ENCODE peak calls at places on chromosome 3, in four cellular contexts. One of them, this sample, is unnamed.

GRCh38 chr3:60461199-60461598 is 790.1 kb downstream of the FHIT start:
- DNase-seq in K562: no peak
- DNase-seq in NCI-H510A treated with DMSO at 0.1 percent for 48 hours: no peak
- DNase-seq in LoVo: no peak
- DNase-seq in this sample: no peak

GRCh38 chr3:177567833-177568232 is 370.6 kb upstream of the TBL1XR1 start:
- DNase-seq in NCI-H510A treated with DMSO at 0.1 percent for 48 hours: no peak
- DNase-seq in LoVo: no peak
- DNase-seq in K562: no peak
- DNase-seq in this sample: no peak

GRCh38 chr3:12180218-12180617 is 21.5 kb upstream of the TIMP4 start:
- DNase-seq in K562: no peak
- DNase-seq in LoVo: peak
- DNase-seq in NCI-H510A treated with DMSO at 0.1 percent for 48 hours: no peak
- DNase-seq in this sample: no peak

GRCh38 chr3:13134879-13135206 is 61.6 kb upstream of the IQSEC1 start:
- DNase-seq in K562: no peak
- DNase-seq in NCI-H510A treated with DMSO at 0.1 percent for 48 hours: no peak
- DNase-seq in LoVo: no peak
- DNase-seq in this sample: no peak

GRCh38 chr3:108327168-108327567 is 30.8 kb downstream of the HHLA2 start:
- DNase-seq in LoVo: no peak
- DNase-seq in NCI-H510A treated with DMSO at 0.1 percent for 48 hours: no peak
- DNase-seq in K562: no peak
- DNase-seq in this sample: no peak

GRCh38 chr3:179840985-179841384 is 188.1 kb downstream of the USP13 start:
- DNase-seq in LoVo: peak
- DNase-seq in K562: no peak
- DNase-seq in NCI-H510A treated with DMSO at 0.1 percent for 48 hours: no peak
- DNase-seq in this sample: no peak

GRCh38 chr3:53812434-53812833 is 33.8 kb downstream of the CHDH start:
- DNase-seq in K562: no peak
- DNase-seq in LoVo: no peak
- DNase-seq in NCI-H510A treated with DMSO at 0.1 percent for 48 hours: no peak
- DNase-seq in this sample: no peak

GRCh38 chr3:147383617-147384016 is 22.7 kb downstream of the ZIC4 start:
- DNase-seq in LoVo: no peak
- DNase-seq in NCI-H510A treated with DMSO at 0.1 percent for 48 hours: no peak
- DNase-seq in K562: no peak
- DNase-seq in this sample: no peak

This sample was measured in erythroblast.